ENCODE peak calls at places on chromosomes 2 and 18, in five cellular contexts. R is HT-29; O is lower lobe of right lung; M is stimulated activated CD8-positive, alpha-beta memory T cell treated with anti-CD3 and anti-CD28 coated beads, Interleukin-7, amount 100 ng/mL, for 1 hour; J is DMS53. L is an unnamed sample.

GRCh38 chr2:120939595-120940318 is 204.1 kb downstream of the GLI2 start:
- DNase-seq in R (no peak), O (no peak), M (no peak), J (no peak), L (no peak)

GRCh38 chr2:55157474-55157884 is 74.6 kb downstream of the CLHC1 start:
- DNase-seq in R (no peak), O (no peak), M (no peak), J (peak; percentile 10), L (no peak)

GRCh38 chr2:43241558-43241957 is 15.2 kb upstream of the ZFP36L2 start:
- DNase-seq in R (no peak), O (no peak), M (no peak), J (no peak), L (no peak)

GRCh38 chr2:42835577-42836371 is 43.4 kb upstream of the HAAO start:
- DNase-seq in R (peak; percentile 18), O (no peak), M (no peak), J (no peak), L (no peak)

GRCh38 chr2:26655611-26656195 is 14.5 kb upstream of the CIB4 start:
- DNase-seq in R (no peak), O (no peak), M (no peak), J (no peak), L (no peak)

GRCh38 chr18:75129717-75130477 is 79.0 kb downstream of the PTGR3 start:
- DNase-seq in R (no peak), O (no peak), M (no peak), J (no peak), L (no peak)

GRCh38 chr2:233501198-233502076 is 65.1 kb downstream of the USP40 start:
- DNase-seq in R (no peak), O (no peak), M (no peak), J (no peak), L (no peak)

GRCh38 chr2:142718731-142719130 is 158.7 kb upstream of the KYNU start:
- DNase-seq in R (no peak), O (no peak), M (no peak), J (no peak), L (no peak)

GRCh38 chr2:196276421-196276820 is 105.0 kb upstream of the STK17B start:
- DNase-seq in R (peak; percentile 88), O (no peak), M (no peak), J (no peak), L (no peak)

GRCh38 chr18:65725421-65726050 is 25.3 kb upstream of the CDH7 start:
- DNase-seq in R (peak; percentile 69), O (no peak), M (no peak), J (peak; percentile 92), L (no peak)

GRCh38 chr2:48651127-48651526 is 33.5 kb downstream of the GTF2A1L start:
- DNase-seq in R (no peak), O (no peak), M (no peak), J (peak; percentile 79), L (no peak)

GRCh38 chr2:100236166-100236565 is 86.1 kb downstream of the LONRF2 start:
- DNase-seq in R (no peak), O (no peak), M (no peak), J (no peak), L (no peak)

GRCh38 chr2:54176577-54176976 is 61.2 kb downstream of the ACYP2 start:
- DNase-seq in R (peak; percentile 28), O (no peak), M (no peak), J (peak; percentile 48), L (peak; percentile 13)

GRCh38 chr2:207159002-207159401 is 6.7 kb downstream of the KLF7 start:
- DNase-seq in R (no peak), O (no peak), M (no peak), J (no peak), L (no peak)

GRCh38 chr2:140657657-140658056 is 1473.2 kb downstream of the LRP1B start:
- DNase-seq in R (no peak), O (no peak), M (no peak), J (no peak), L (no peak)

GRCh38 chr18:45670281-45670962 is 53.6 kb upstream of the SLC14A1 start:
- DNase-seq in R (no peak), O (no peak), M (peak; percentile 13), J (no peak), L (no peak)

GRCh38 chr18:79403723-79404566 is 8.2 kb downstream of the NFATC1 start:
- DNase-seq in R (no peak), O (peak; percentile 43), M (no peak), J (no peak), L (no peak)

GRCh38 chr2:86072271-86072858 is 33.3 kb downstream of the POLR1A start:
- DNase-seq in R (no peak), O (peak; percentile 65), M (no peak), J (no peak), L (no peak)

GRCh38 chr18:74731097-74731496 is 133.4 kb downstream of the ZNF407 start:
- DNase-seq in R (no peak), O (no peak), M (no peak), J (no peak), L (no peak)

GRCh38 chr2:100577777-100578176 is 15.0 kb downstream of the PDCL3 start:
- DNase-seq in R (no peak), O (no peak), M (no peak), J (no peak), L (peak; percentile 41)

GRCh38 chr2:166464187-166464586 is 29.9 kb downstream of the SCN7A start:
- DNase-seq in R (no peak), O (no peak), M (no peak), J (no peak), L (no peak)

GRCh38 chr18:48293954-48294893 is 115.0 kb downstream of the ZBTB7C start:
- DNase-seq in R (no peak), O (no peak), M (no peak), J (peak; percentile 73), L (no peak)

GRCh38 chr2:179226203-179226960 is 38.2 kb downstream of the SESTD1 start:
- DNase-seq in R (peak; percentile 62), O (no peak), M (no peak), J (peak; percentile 40), L (no peak)

GRCh38 chr2:71379086-71379485 is 47.5 kb downstream of the ZNF638 start:
- DNase-seq in R (no peak), O (no peak), M (no peak), J (no peak), L (peak; percentile 18)

GRCh38 chr2:205543937-205544702 is 138.2 kb upstream of the NRP2 start:
- DNase-seq in R (no peak), O (no peak), M (no peak), J (peak; percentile 13), L (no peak)

GRCh38 chr2:133525751-133526467 is 42.4 kb downstream of the NCKAP5 start:
- DNase-seq in R (no peak), O (no peak), M (no peak), J (no peak), L (no peak)

GRCh38 chr2:168611896-168612650 is 156.0 kb downstream of the CERS6 start:
- DNase-seq in R (no peak), O (no peak), M (no peak), J (no peak), L (no peak)

GRCh38 chr2:240211598-240212424 is 71.4 kb upstream of the OTOS start:
- DNase-seq in R (no peak), O (no peak), M (no peak), J (no peak), L (no peak)

GRCh38 chr2:26462511-26463251 is 15.2 kb downstream of the OTOF start:
- DNase-seq in R (peak; percentile 65), O (peak; percentile 44), M (no peak), J (peak; percentile 59), L (peak; percentile 60)

GRCh38 chr2:202588647-202589581 is 45.9 kb upstream of the FAM117B start:
- DNase-seq in R (peak; percentile 71), O (peak; percentile 71), M (peak; percentile 33), J (peak; percentile 89), L (peak; percentile 64)

GRCh38 chr18:12236934-12237832 is 17.0 kb upstream of the CIDEA start:
- DNase-seq in R (peak; percentile 84), O (peak; percentile 75), M (peak; percentile 25), J (peak; percentile 91), L (peak; percentile 19)

GRCh38 chr2:134976074-134976702 is 57.6 kb downstream of the CCNT2 start:
- DNase-seq in R (no peak), O (no peak), M (no peak), J (no peak), L (no peak)

GRCh38 chr2:233380132-233381012 is 26.1 kb downstream of the DGKD start:
- DNase-seq in R (no peak), O (no peak), M (no peak), J (no peak), L (no peak)

GRCh38 chr2:191894681-191895147 is 47.8 kb upstream of the CAVIN2 start:
- DNase-seq in R (no peak), O (no peak), M (no peak), J (no peak), L (peak; percentile 31)

GRCh38 chr2:175597286-175597685 is 404.8 kb downstream of the LNPK start:
- DNase-seq in R (no peak), O (no peak), M (no peak), J (no peak), L (no peak)

GRCh38 chr2:233204286-233204936 is 47.1 kb upstream of the ATG16L1 start:
- DNase-seq in R (no peak), O (no peak), M (no peak), J (no peak), L (no peak)

GRCh38 chr2:231168460-231169139 is 29.8 kb upstream of the ARMC9 start:
- DNase-seq in R (no peak), O (no peak), M (no peak), J (no peak), L (no peak)

L was measured in HCT116.